ENCODE peak calls at places on chromosomes 12 and 14, in nine cellular contexts. One of them, this sample, is unnamed.

GRCh38 chr12:20212036-20212435 is 156.3 kb upstream of the PDE3A start:
- DNase-seq in cardiac fibroblast: peak; percentile 80
- DNase-seq in SK-N-SH: no peak
- DNase-seq in cardiac muscle cell: peak; percentile 72
- DNase-seq in foreskin fibroblast: no peak
- DNase-seq in fibroblast of mammary gland: peak; percentile 72
- DNase-seq in suprapubic skin: no peak
- DNase-seq in AG04450: no peak
- DNase-seq in endodermal cell: no peak
- DNase-seq in this sample: no peak

GRCh38 chr12:1579626-1580025 is 14.8 kb downstream of the FBXL14 start:
- DNase-seq in SK-N-SH: no peak
- DNase-seq in fibroblast of mammary gland: no peak
- DNase-seq in endodermal cell: no peak
- DNase-seq in AG04450: no peak
- DNase-seq in suprapubic skin: no peak
- DNase-seq in cardiac muscle cell: no peak
- DNase-seq in foreskin fibroblast: no peak
- DNase-seq in cardiac fibroblast: no peak
- DNase-seq in this sample: no peak

GRCh38 chr12:22029491-22029890 is 16.5 kb upstream of the CMAS start:
- DNase-seq in suprapubic skin: no peak
- DNase-seq in foreskin fibroblast: no peak
- DNase-seq in cardiac fibroblast: no peak
- DNase-seq in fibroblast of mammary gland: no peak
- DNase-seq in cardiac muscle cell: no peak
- DNase-seq in AG04450: no peak
- DNase-seq in endodermal cell: no peak
- DNase-seq in SK-N-SH: no peak
- DNase-seq in this sample: no peak

GRCh38 chr12:39620664-39621658 is 1.4 kb upstream of the ABCD2 start:
- DNase-seq in cardiac fibroblast: no peak
- DNase-seq in SK-N-SH: no peak
- DNase-seq in foreskin fibroblast: no peak
- DNase-seq in cardiac muscle cell: peak; percentile 10
- DNase-seq in fibroblast of mammary gland: no peak
- DNase-seq in suprapubic skin: no peak
- DNase-seq in endodermal cell: no peak
- DNase-seq in AG04450: no peak
- DNase-seq in this sample: no peak

GRCh38 chr14:50736932-50737419 is 68.9 kb upstream of the SAV1 start:
- DNase-seq in endodermal cell: no peak
- DNase-seq in SK-N-SH: no peak
- DNase-seq in AG04450: no peak
- DNase-seq in fibroblast of mammary gland: no peak
- DNase-seq in cardiac fibroblast: no peak
- DNase-seq in foreskin fibroblast: no peak
- DNase-seq in cardiac muscle cell: no peak
- DNase-seq in suprapubic skin: no peak
- DNase-seq in this sample: no peak

GRCh38 chr12:106248177-106248848 is 493 bp upstream of the CKAP4 start:
- DNase-seq in foreskin fibroblast: peak; percentile 51
- DNase-seq in cardiac fibroblast: peak; percentile 85
- DNase-seq in fibroblast of mammary gland: peak; percentile 82
- DNase-seq in AG04450: no peak
- DNase-seq in endodermal cell: peak; percentile 86
- DNase-seq in SK-N-SH: no peak
- DNase-seq in suprapubic skin: peak; percentile 87
- DNase-seq in cardiac muscle cell: peak; percentile 90
- DNase-seq in this sample: no peak

GRCh38 chr14:23153891-23154796 is 29.3 kb downstream of the SLC7A8 start:
- DNase-seq in foreskin fibroblast: peak; percentile 87
- DNase-seq in fibroblast of mammary gland: peak; percentile 93
- DNase-seq in cardiac muscle cell: peak; percentile 97
- DNase-seq in suprapubic skin: peak; percentile 96
- DNase-seq in cardiac fibroblast: peak; percentile 95
- DNase-seq in endodermal cell: peak; percentile 85
- DNase-seq in AG04450: no peak
- DNase-seq in SK-N-SH: peak; percentile 34
- DNase-seq in this sample: no peak

GRCh38 chr12:121806556-121807308 is 2.9 kb downstream of the SETD1B start:
- DNase-seq in endodermal cell: peak; percentile 78
- DNase-seq in cardiac fibroblast: peak; percentile 36
- DNase-seq in cardiac muscle cell: peak; percentile 40
- DNase-seq in foreskin fibroblast: no peak
- DNase-seq in SK-N-SH: peak; percentile 55
- DNase-seq in fibroblast of mammary gland: peak; percentile 28
- DNase-seq in suprapubic skin: no peak
- DNase-seq in AG04450: no peak
- DNase-seq in this sample: no peak

GRCh38 chr12:53505555-53506449 is 1.5 kb downstream of the NPFF start:
- DNase-seq in foreskin fibroblast: peak; percentile 60
- DNase-seq in cardiac fibroblast: no peak
- DNase-seq in suprapubic skin: peak; percentile 61
- DNase-seq in fibroblast of mammary gland: peak; percentile 54
- DNase-seq in endodermal cell: no peak
- DNase-seq in AG04450: no peak
- DNase-seq in cardiac muscle cell: no peak
- DNase-seq in SK-N-SH: no peak
- DNase-seq in this sample: no peak

GRCh38 chr12:96343347-96343954 is 56.8 kb downstream of the CDK17 start:
- DNase-seq in cardiac muscle cell: peak; percentile 55
- DNase-seq in fibroblast of mammary gland: peak; percentile 57
- DNase-seq in suprapubic skin: no peak
- DNase-seq in cardiac fibroblast: peak; percentile 28
- DNase-seq in foreskin fibroblast: no peak
- DNase-seq in endodermal cell: no peak
- DNase-seq in SK-N-SH: no peak
- DNase-seq in AG04450: no peak
- DNase-seq in this sample: no peak

GRCh38 chr12:132256646-132257045 is 72.7 kb downstream of the GALNT9 start:
- DNase-seq in fibroblast of mammary gland: no peak
- DNase-seq in cardiac fibroblast: no peak
- DNase-seq in SK-N-SH: no peak
- DNase-seq in foreskin fibroblast: no peak
- DNase-seq in cardiac muscle cell: no peak
- DNase-seq in AG04450: no peak
- DNase-seq in suprapubic skin: no peak
- DNase-seq in endodermal cell: no peak
- DNase-seq in this sample: no peak
- H3K4me3 ChIP-seq in fibroblast of mammary gland: no peak overlapping the region
- H3K4me3 ChIP-seq in cardiac fibroblast: no peak overlapping the region
- H3K4me3 ChIP-seq in SK-N-SH: no peak overlapping the region
- H3K4me3 ChIP-seq in foreskin fibroblast: no peak overlapping the region
- H3K4me3 ChIP-seq in cardiac muscle cell: no peak overlapping the region
- H3K4me3 ChIP-seq in AG04450: no peak overlapping the region
- H3K4me3 ChIP-seq in suprapubic skin: no peak overlapping the region
- H3K4me3 ChIP-seq in endodermal cell: no peak overlapping the region
- H3K4me3 ChIP-seq in this sample: no peak overlapping the region

GRCh38 chr12:50083301-50083700 is 1.8 kb upstream of the SMARCD1 start:
- DNase-seq in endodermal cell: no peak
- DNase-seq in foreskin fibroblast: no peak
- DNase-seq in cardiac fibroblast: no peak
- DNase-seq in cardiac muscle cell: no peak
- DNase-seq in AG04450: no peak
- DNase-seq in suprapubic skin: no peak
- DNase-seq in fibroblast of mammary gland: no peak
- DNase-seq in SK-N-SH: no peak
- DNase-seq in this sample: no peak

GRCh38 chr12:50085615-50085928 is 430 bp downstream of the SMARCD1 start:
- DNase-seq in foreskin fibroblast: no peak
- DNase-seq in endodermal cell: no peak
- DNase-seq in fibroblast of mammary gland: no peak
- DNase-seq in cardiac muscle cell: no peak
- DNase-seq in cardiac fibroblast: no peak
- DNase-seq in SK-N-SH: no peak
- DNase-seq in AG04450: no peak
- DNase-seq in suprapubic skin: no peak
- DNase-seq in this sample: no peak

GRCh38 chr12:50087159-50087558 is 2.0 kb downstream of the SMARCD1 start:
- DNase-seq in fibroblast of mammary gland: no peak
- DNase-seq in foreskin fibroblast: no peak
- DNase-seq in cardiac fibroblast: no peak
- DNase-seq in SK-N-SH: no peak
- DNase-seq in endodermal cell: no peak
- DNase-seq in AG04450: no peak
- DNase-seq in suprapubic skin: no peak
- DNase-seq in cardiac muscle cell: no peak
- DNase-seq in this sample: no peak

GRCh38 chr12:50086148-50086547 is 1.0 kb downstream of the SMARCD1 start:
- DNase-seq in suprapubic skin: no peak
- DNase-seq in foreskin fibroblast: no peak
- DNase-seq in SK-N-SH: no peak
- DNase-seq in endodermal cell: no peak
- DNase-seq in cardiac muscle cell: no peak
- DNase-seq in fibroblast of mammary gland: no peak
- DNase-seq in AG04450: no peak
- DNase-seq in cardiac fibroblast: no peak
- DNase-seq in this sample: no peak

GRCh38 chr12:50084775-50085614 is at the start of gene SMARCD1:
- DNase-seq in suprapubic skin: peak; percentile 93
- DNase-seq in fibroblast of mammary gland: peak; percentile 85
- DNase-seq in cardiac muscle cell: peak; percentile 95
- DNase-seq in SK-N-SH: peak; percentile 98
- DNase-seq in foreskin fibroblast: peak; percentile 90
- DNase-seq in AG04450: peak; percentile 81
- DNase-seq in endodermal cell: peak; percentile 99
- DNase-seq in cardiac fibroblast: peak; percentile 95
- DNase-seq in this sample: no peak
- TF ChIP-seq CTCF in suprapubic skin: peak; percentile 15
- TF ChIP-seq CTCF in fibroblast of mammary gland: peak; percentile 47
- TF ChIP-seq CTCF in cardiac muscle cell: peak; percentile 69
- TF ChIP-seq CTCF in SK-N-SH: peak; percentile 67
- TF ChIP-seq CTCF in foreskin fibroblast: peak; percentile 45
- TF ChIP-seq CTCF in AG04450: peak; percentile 53
- TF ChIP-seq CTCF in endodermal cell: peak; percentile 68
- TF ChIP-seq CTCF in cardiac fibroblast: peak; percentile 31
- TF ChIP-seq CTCF in this sample: peak; percentile 72

DNA sequence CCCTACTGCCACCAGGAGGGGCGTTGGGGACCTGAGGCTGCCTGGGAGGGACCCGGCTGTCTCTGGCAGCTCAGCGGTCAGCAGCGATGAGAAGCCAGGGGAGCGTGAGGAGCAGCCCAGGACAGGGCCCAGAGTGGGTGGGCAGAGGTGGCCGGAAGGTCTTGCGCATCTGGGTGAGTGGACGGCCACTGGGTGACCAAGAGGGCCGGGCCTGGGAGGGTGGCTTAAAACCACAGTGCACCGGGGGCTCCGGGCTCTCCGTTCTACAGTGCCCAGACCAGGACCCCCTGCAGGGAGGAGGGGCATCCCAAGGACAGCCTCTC is 10.0 kb downstream of the INF2 start:
- DNase-seq in fibroblast of mammary gland: no peak
- DNase-seq in cardiac muscle cell: no peak
- DNase-seq in suprapubic skin: no peak
- DNase-seq in SK-N-SH: no peak
- DNase-seq in endodermal cell: no peak
- DNase-seq in AG04450: no peak
- DNase-seq in foreskin fibroblast: no peak
- DNase-seq in cardiac fibroblast: no peak
- DNase-seq in this sample: no peak
- H3K4me3 ChIP-seq in fibroblast of mammary gland: no peak overlapping the region
- H3K4me3 ChIP-seq in cardiac muscle cell: no peak overlapping the region
- H3K4me3 ChIP-seq in suprapubic skin: peak overlapping the region; percentile 6
- H3K4me3 ChIP-seq in SK-N-SH: no peak overlapping the region
- H3K4me3 ChIP-seq in endodermal cell: no peak overlapping the region
- H3K4me3 ChIP-seq in AG04450: no peak overlapping the region
- H3K4me3 ChIP-seq in foreskin fibroblast: no peak overlapping the region
- H3K4me3 ChIP-seq in cardiac fibroblast: no peak overlapping the region
- H3K4me3 ChIP-seq in this sample: no peak overlapping the region

GRCh38 chr12:56116267-56117081 is at the start of gene RPL41:
- DNase-seq in foreskin fibroblast: peak; percentile 86
- DNase-seq in AG04450: peak; percentile 78
- DNase-seq in cardiac muscle cell: peak; percentile 95
- DNase-seq in suprapubic skin: peak; percentile 97
- DNase-seq in endodermal cell: peak; percentile 98
- DNase-seq in cardiac fibroblast: peak; percentile 95
- DNase-seq in fibroblast of mammary gland: peak; percentile 92
- DNase-seq in SK-N-SH: peak; percentile 80
- DNase-seq in this sample: peak; percentile 50

GRCh38 chr12:56119361-56119796 is 1.3 kb downstream of the ZC3H10 start:
- DNase-seq in foreskin fibroblast: peak; percentile 90
- DNase-seq in endodermal cell: peak; percentile 94
- DNase-seq in AG04450: peak; percentile 90
- DNase-seq in SK-N-SH: peak; percentile 85
- DNase-seq in cardiac fibroblast: peak; percentile 97
- DNase-seq in cardiac muscle cell: peak; percentile 97
- DNase-seq in fibroblast of mammary gland: peak; percentile 94
- DNase-seq in suprapubic skin: peak; percentile 80
- DNase-seq in this sample: peak; percentile 89

GRCh38 chr12:56118688-56119045 is 601 bp downstream of the ZC3H10 start:
- DNase-seq in endodermal cell: no peak
- DNase-seq in fibroblast of mammary gland: no peak
- DNase-seq in SK-N-SH: no peak
- DNase-seq in cardiac fibroblast: no peak
- DNase-seq in foreskin fibroblast: no peak
- DNase-seq in AG04450: no peak
- DNase-seq in cardiac muscle cell: no peak
- DNase-seq in suprapubic skin: no peak
- DNase-seq in this sample: no peak

GRCh38 chr12:56120158-56120846 is 2.2 kb downstream of the ZC3H10 start:
- DNase-seq in foreskin fibroblast: no peak
- DNase-seq in suprapubic skin: peak; percentile 71
- DNase-seq in fibroblast of mammary gland: peak; percentile 34
- DNase-seq in SK-N-SH: no peak
- DNase-seq in AG04450: no peak
- DNase-seq in cardiac fibroblast: no peak
- DNase-seq in endodermal cell: no peak
- DNase-seq in cardiac muscle cell: no peak
- DNase-seq in this sample: no peak

DNA sequence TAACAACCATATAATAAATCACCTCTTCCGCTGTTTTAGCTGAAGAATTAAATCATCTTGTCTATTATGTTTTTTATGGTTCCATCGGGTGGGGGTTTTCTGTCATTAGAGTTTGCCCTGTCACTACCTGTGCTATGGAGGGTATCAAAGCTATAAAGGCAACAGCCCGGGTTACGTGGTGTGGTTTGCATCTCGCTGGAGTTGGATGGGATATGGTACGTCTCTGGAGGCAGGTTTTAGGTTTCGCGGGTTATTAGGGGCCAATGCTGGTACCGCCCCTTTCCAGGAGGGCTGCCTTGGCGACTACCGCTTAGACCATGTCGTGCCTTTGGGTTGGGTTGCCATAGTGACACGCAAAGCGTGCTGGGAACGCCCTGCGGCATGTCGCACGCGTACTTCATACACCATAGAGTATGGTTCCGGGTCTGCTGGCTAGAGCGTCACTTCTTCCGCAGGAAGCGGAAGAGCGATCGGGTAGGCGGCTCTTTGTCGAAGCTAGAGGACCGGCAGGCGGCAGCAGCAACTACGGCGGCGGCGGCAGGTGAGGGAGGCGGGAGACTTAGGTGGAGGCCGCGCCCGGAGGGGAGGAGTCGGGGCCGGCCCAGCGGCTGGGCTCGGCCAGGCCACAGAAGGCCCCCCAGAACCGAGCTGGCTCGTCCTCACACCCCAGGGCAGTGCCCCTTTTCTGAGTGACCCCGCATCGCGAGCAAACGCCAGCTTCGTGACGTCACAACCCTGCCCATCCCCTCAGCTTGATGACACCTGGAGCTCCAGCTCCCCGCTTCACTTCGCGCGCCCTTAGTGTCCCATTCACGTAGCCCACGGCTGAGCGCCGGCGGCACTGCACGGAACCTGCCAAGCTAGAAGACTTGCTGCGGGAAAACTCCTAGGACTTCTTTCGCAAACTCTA is at the start of gene ZC3H10:
- DNase-seq in cardiac fibroblast: peak; percentile 100
- DNase-seq in SK-N-SH: peak; percentile 89
- DNase-seq in suprapubic skin: peak; percentile 99
- DNase-seq in fibroblast of mammary gland: peak; percentile 100
- DNase-seq in cardiac muscle cell: peak; percentile 99
- DNase-seq in foreskin fibroblast: peak; percentile 100
- DNase-seq in AG04450: peak; percentile 99
- DNase-seq in endodermal cell: peak; percentile 100
- DNase-seq in this sample: peak; percentile 95
- TF ChIP-seq CTCF in cardiac fibroblast: peak; percentile 50
- TF ChIP-seq CTCF in SK-N-SH: peak; percentile 51
- TF ChIP-seq CTCF in suprapubic skin: peak; percentile 63
- TF ChIP-seq CTCF in fibroblast of mammary gland: peak; percentile 36
- TF ChIP-seq CTCF in cardiac muscle cell: peak; percentile 59
- TF ChIP-seq CTCF in foreskin fibroblast: peak; percentile 62
- TF ChIP-seq CTCF in AG04450: peak; percentile 62
- TF ChIP-seq CTCF in endodermal cell: peak; percentile 69
- TF ChIP-seq CTCF in this sample: peak; percentile 80